ENCODE peak calls at places on chromosomes 7 and 10, in four cellular contexts. One of them, this sample, is unnamed.
A peak's percentile ranks its signal among the peaks of the same experiment; 100 is the strongest.

GRCh38 chr7:135286876-135287275 is 53.2 kb downstream of the STRA8 start:
- DNase-seq in CD4-positive, alpha-beta T cell: no peak
- DNase-seq in RWPE1: no peak
- DNase-seq in neural crest cell: no peak
- DNase-seq in this sample: no peak

GRCh38 chr10:78139336-78139735 is 105.7 kb downstream of the RPS24 start:
- DNase-seq in CD4-positive, alpha-beta T cell: no peak
- DNase-seq in neural crest cell: no peak
- DNase-seq in RWPE1: no peak
- DNase-seq in this sample: no peak

GRCh38 chr10:131651674-131652093 is 249.1 kb upstream of the PPP2R2D start:
- DNase-seq in RWPE1: no peak
- DNase-seq in neural crest cell: no peak
- DNase-seq in CD4-positive, alpha-beta T cell: no peak
- DNase-seq in this sample: no peak

GRCh38 chr7:94154858-94155257 is 150.7 kb upstream of the BET1 start:
- DNase-seq in RWPE1: no peak
- DNase-seq in CD4-positive, alpha-beta T cell: no peak
- DNase-seq in neural crest cell: no peak
- DNase-seq in this sample: no peak

GRCh38 chr10:8049874-8050560 is 4.5 kb upstream of the GATA3 start:
- DNase-seq in RWPE1: no peak
- DNase-seq in CD4-positive, alpha-beta T cell: no peak
- DNase-seq in neural crest cell: no peak
- DNase-seq in this sample: no peak

GRCh38 chr7:14446829-14447228 is 455.7 kb downstream of the DGKB start:
- DNase-seq in RWPE1: no peak
- DNase-seq in CD4-positive, alpha-beta T cell: no peak
- DNase-seq in neural crest cell: no peak
- DNase-seq in this sample: no peak

GRCh38 chr10:43846187-43846680 is 197.6 kb upstream of the ZNF32 start:
- DNase-seq in neural crest cell: no peak
- DNase-seq in CD4-positive, alpha-beta T cell: no peak
- DNase-seq in RWPE1: no peak
- DNase-seq in this sample: no peak

GRCh38 chr7:23277359-23277989 is 21.7 kb upstream of the MALSU1 start:
- DNase-seq in CD4-positive, alpha-beta T cell: no peak
- DNase-seq in RWPE1: peak; percentile 64
- DNase-seq in neural crest cell: peak; percentile 38
- DNase-seq in this sample: peak; percentile 64

GRCh38 chr7:47454066-47454950 is 127.6 kb downstream of the TNS3 start:
- DNase-seq in CD4-positive, alpha-beta T cell: no peak
- DNase-seq in RWPE1: no peak
- DNase-seq in neural crest cell: no peak
- DNase-seq in this sample: no peak

GRCh38 chr10:110206988-110207804 is at the start of gene MXI1:
- DNase-seq in CD4-positive, alpha-beta T cell: peak; percentile 30
- DNase-seq in neural crest cell: peak; percentile 53
- DNase-seq in RWPE1: peak; percentile 82
- DNase-seq in this sample: peak; percentile 70

GRCh38 chr7:50339990-50340500 is 35.5 kb downstream of the IKZF1 start:
- DNase-seq in RWPE1: no peak
- DNase-seq in neural crest cell: no peak
- DNase-seq in CD4-positive, alpha-beta T cell: no peak
- DNase-seq in this sample: no peak

GRCh38 chr7:140039896-140040295 is 22.9 kb downstream of the PARP12 start:
- DNase-seq in neural crest cell: no peak
- DNase-seq in CD4-positive, alpha-beta T cell: no peak
- DNase-seq in RWPE1: no peak
- DNase-seq in this sample: no peak

GRCh38 chr7:156019308-156019707 is 207.0 kb upstream of the SHH start:
- DNase-seq in CD4-positive, alpha-beta T cell: no peak
- DNase-seq in neural crest cell: no peak
- DNase-seq in RWPE1: no peak
- DNase-seq in this sample: no peak

GRCh38 chr10:113473851-113474250 is 79.0 kb upstream of the HABP2 start:
- DNase-seq in neural crest cell: no peak
- DNase-seq in RWPE1: no peak
- DNase-seq in CD4-positive, alpha-beta T cell: no peak
- DNase-seq in this sample: no peak

GRCh38 chr7:103117465-103117864 is 31.4 kb downstream of the NAPEPLD start:
- DNase-seq in CD4-positive, alpha-beta T cell: no peak
- DNase-seq in neural crest cell: no peak
- DNase-seq in RWPE1: no peak
- DNase-seq in this sample: no peak

GRCh38 chr7:2870471-2870941 is 26.4 kb upstream of the GNA12 start:
- DNase-seq in CD4-positive, alpha-beta T cell: peak; percentile 53
- DNase-seq in RWPE1: peak; percentile 46
- DNase-seq in neural crest cell: no peak
- DNase-seq in this sample: peak; percentile 52

GRCh38 chr7:138097064-138097741 is 20.9 kb downstream of the AKR1D1 start:
- DNase-seq in neural crest cell: peak; percentile 24
- DNase-seq in CD4-positive, alpha-beta T cell: no peak
- DNase-seq in RWPE1: no peak
- DNase-seq in this sample: peak; percentile 35

GRCh38 chr7:108650487-108650886 is 80.8 kb downstream of the DNAJB9 start:
- DNase-seq in CD4-positive, alpha-beta T cell: no peak
- DNase-seq in neural crest cell: no peak
- DNase-seq in RWPE1: no peak
- DNase-seq in this sample: no peak

GRCh38 chr7:138407792-138408191 is 52.3 kb upstream of the TRIM24 start:
- DNase-seq in CD4-positive, alpha-beta T cell: no peak
- DNase-seq in neural crest cell: no peak
- DNase-seq in RWPE1: no peak
- DNase-seq in this sample: peak; percentile 15

GRCh38 chr10:6089334-6090219 is 743 bp downstream of the RBM17 start:
- DNase-seq in CD4-positive, alpha-beta T cell: no peak
- DNase-seq in RWPE1: peak; percentile 58
- DNase-seq in neural crest cell: peak; percentile 38
- DNase-seq in this sample: peak; percentile 41

GRCh38 chr10:103808784-103809183 is 46.6 kb downstream of the SH3PXD2A start:
- DNase-seq in CD4-positive, alpha-beta T cell: no peak
- DNase-seq in RWPE1: no peak
- DNase-seq in neural crest cell: no peak
- DNase-seq in this sample: no peak

GRCh38 chr7:151395036-151395367 is 14.8 kb downstream of the WDR86 start:
- DNase-seq in CD4-positive, alpha-beta T cell: no peak
- DNase-seq in RWPE1: no peak
- DNase-seq in neural crest cell: no peak
- DNase-seq in this sample: no peak

GRCh38 chr10:87661861-87662785 is 2.4 kb downstream of the PAPSS2 start:
- DNase-seq in CD4-positive, alpha-beta T cell: no peak
- DNase-seq in neural crest cell: no peak
- DNase-seq in RWPE1: no peak
- DNase-seq in this sample: no peak

GRCh38 chr10:28872592-28873165 is 195.4 kb downstream of the BAMBI start:
- DNase-seq in neural crest cell: no peak
- DNase-seq in RWPE1: no peak
- DNase-seq in CD4-positive, alpha-beta T cell: no peak
- DNase-seq in this sample: no peak

GRCh38 chr7:16189026-16189715 is 232.2 kb downstream of the CRPPA start:
- DNase-seq in CD4-positive, alpha-beta T cell: no peak
- DNase-seq in neural crest cell: no peak
- DNase-seq in RWPE1: no peak
- DNase-seq in this sample: no peak

GRCh38 chr10:89269822-89270483 is 18.4 kb upstream of the LIPA start:
- DNase-seq in CD4-positive, alpha-beta T cell: no peak
- DNase-seq in RWPE1: no peak
- DNase-seq in neural crest cell: no peak
- DNase-seq in this sample: no peak

GRCh38 chr10:106615081-106615480 is 549.4 kb downstream of the SORCS1 start:
- DNase-seq in neural crest cell: no peak
- DNase-seq in CD4-positive, alpha-beta T cell: no peak
- DNase-seq in RWPE1: no peak
- DNase-seq in this sample: no peak

GRCh38 chr10:86878973-86879781 is 78.2 kb downstream of the MMRN2 start:
- DNase-seq in RWPE1: no peak
- DNase-seq in CD4-positive, alpha-beta T cell: no peak
- DNase-seq in neural crest cell: no peak
- DNase-seq in this sample: no peak

GRCh38 chr10:102394079-102394800 is 1.3 kb upstream of the NFKB2 start:
- DNase-seq in RWPE1: peak; percentile 97
- DNase-seq in CD4-positive, alpha-beta T cell: peak; percentile 96
- DNase-seq in neural crest cell: peak; percentile 87
- DNase-seq in this sample: peak; percentile 85

GRCh38 chr10:102395677-102396197 is at the start of gene NFKB2:
- DNase-seq in neural crest cell: no peak
- DNase-seq in CD4-positive, alpha-beta T cell: no peak
- DNase-seq in RWPE1: no peak
- DNase-seq in this sample: no peak

GRCh38 chr10:102392306-102392705 is 3.2 kb upstream of the NFKB2 start:
- DNase-seq in neural crest cell: no peak
- DNase-seq in CD4-positive, alpha-beta T cell: no peak
- DNase-seq in RWPE1: no peak
- DNase-seq in this sample: no peak

GRCh38 chr10:102394801-102395676 is 466 bp upstream of the NFKB2 start:
- DNase-seq in RWPE1: peak; percentile 95
- DNase-seq in neural crest cell: peak; percentile 83
- DNase-seq in CD4-positive, alpha-beta T cell: peak; percentile 84
- DNase-seq in this sample: peak; percentile 91

GRCh38 chr10:102393411-102394078 is 2.0 kb upstream of the NFKB2 start:
- DNase-seq in RWPE1: no peak
- DNase-seq in neural crest cell: no peak
- DNase-seq in CD4-positive, alpha-beta T cell: no peak
- DNase-seq in this sample: no peak
- TF ChIP-seq CTCF in RWPE1: peak; percentile 93
- TF ChIP-seq CTCF in neural crest cell: no peak
- TF ChIP-seq CTCF in CD4-positive, alpha-beta T cell: peak; percentile 87
- TF ChIP-seq CTCF in this sample: no peak

DNA sequence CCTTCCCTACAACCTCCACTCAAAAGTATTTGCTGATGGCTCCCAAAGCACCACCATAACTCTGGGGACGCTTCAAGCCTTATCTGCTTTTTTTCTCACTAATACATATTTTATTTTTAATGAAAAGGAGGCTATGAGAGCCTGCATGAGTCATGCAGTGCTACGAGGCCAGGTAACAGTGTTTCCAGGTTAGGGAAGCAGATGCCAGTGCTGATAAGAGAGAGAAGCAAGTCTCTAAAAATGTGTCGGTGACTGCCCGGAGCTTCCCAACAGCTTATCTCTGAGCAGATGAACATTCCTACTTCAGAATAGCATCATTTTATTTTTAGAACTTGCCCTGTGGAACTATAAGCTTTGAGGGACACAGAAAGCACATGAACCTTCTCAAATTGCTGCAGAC is 931.5 kb downstream of the CCSER2 start:
- DNase-seq in RWPE1: no peak
- DNase-seq in CD4-positive, alpha-beta T cell: no peak
- DNase-seq in neural crest cell: no peak
- DNase-seq in this sample: no peak
- TF ChIP-seq CTCF in RWPE1: no peak
- TF ChIP-seq CTCF in CD4-positive, alpha-beta T cell: no peak
- TF ChIP-seq CTCF in neural crest cell: no peak
- TF ChIP-seq CTCF in this sample: no peak

GRCh38 chr7:30074422-30075030 is 46.3 kb downstream of the PLEKHA8 start:
- DNase-seq in neural crest cell: no peak
- DNase-seq in CD4-positive, alpha-beta T cell: no peak
- DNase-seq in RWPE1: peak; percentile 48
- DNase-seq in this sample: no peak
- TF ChIP-seq CTCF in neural crest cell: peak; percentile 67
- TF ChIP-seq CTCF in CD4-positive, alpha-beta T cell: peak; percentile 42
- TF ChIP-seq CTCF in RWPE1: peak; percentile 79
- TF ChIP-seq CTCF in this sample: no peak

GRCh38 chr7:70649323-70649722 is 482.6 kb upstream of the GALNT17 start:
- DNase-seq in neural crest cell: no peak
- DNase-seq in RWPE1: no peak
- DNase-seq in CD4-positive, alpha-beta T cell: no peak
- DNase-seq in this sample: no peak
- TF ChIP-seq CTCF in neural crest cell: no peak
- TF ChIP-seq CTCF in RWPE1: no peak
- TF ChIP-seq CTCF in CD4-positive, alpha-beta T cell: no peak
- TF ChIP-seq CTCF in this sample: no peak

GRCh38 chr7:112965506-112965905 is 121.1 kb downstream of the GPR85 start:
- DNase-seq in CD4-positive, alpha-beta T cell: no peak
- DNase-seq in neural crest cell: no peak
- DNase-seq in RWPE1: no peak
- DNase-seq in this sample: no peak

GRCh38 chr7:112969946-112970345 is 116.7 kb downstream of the GPR85 start:
- DNase-seq in RWPE1: no peak
- DNase-seq in neural crest cell: no peak
- DNase-seq in CD4-positive, alpha-beta T cell: no peak
- DNase-seq in this sample: no peak

DNA sequence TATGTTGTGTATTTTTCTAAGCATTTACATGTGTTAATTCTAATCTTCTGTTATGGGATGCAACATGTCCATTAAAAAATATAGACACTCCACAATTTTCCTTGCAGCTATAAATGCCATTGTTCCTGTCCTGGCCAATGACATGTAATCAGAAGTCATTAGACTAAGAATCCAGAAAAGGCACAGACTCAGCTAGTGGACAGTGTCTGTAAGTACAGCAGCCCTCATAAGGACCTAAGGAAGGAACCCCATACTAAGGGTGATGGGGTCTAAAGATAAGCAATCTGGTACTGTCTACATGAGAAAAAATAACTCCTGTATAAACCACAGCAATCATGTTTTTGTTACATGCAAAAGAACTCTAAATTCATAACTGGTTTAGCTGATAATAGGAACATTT is 115.9 kb downstream of the GPR85 start:
- DNase-seq in neural crest cell: no peak
- DNase-seq in RWPE1: no peak
- DNase-seq in CD4-positive, alpha-beta T cell: no peak
- DNase-seq in this sample: no peak
- TF ChIP-seq CTCF in neural crest cell: peak; percentile 12
- TF ChIP-seq CTCF in RWPE1: no peak
- TF ChIP-seq CTCF in CD4-positive, alpha-beta T cell: no peak
- TF ChIP-seq CTCF in this sample: no peak

GRCh38 chr7:154584352-154585252 is 418.3 kb downstream of the PAXIP1 start:
- DNase-seq in CD4-positive, alpha-beta T cell: no peak
- DNase-seq in RWPE1: peak; percentile 16
- DNase-seq in neural crest cell: no peak
- DNase-seq in this sample: no peak
- TF ChIP-seq CTCF in CD4-positive, alpha-beta T cell: no peak
- TF ChIP-seq CTCF in RWPE1: no peak
- TF ChIP-seq CTCF in neural crest cell: peak; percentile 67
- TF ChIP-seq CTCF in this sample: peak; percentile 34

This sample was measured in endothelial cell.